ENCODE peak calls at places on chromosome X, in four cellular contexts. Z, S, D and T are unnamed samples.

GRCh38 chrX:74242484-74243138 is 61.4 kb upstream of the ZCCHC13 start:
- DNase-seq in Z (no peak), S (no peak), D (no peak), T (no peak)

GRCh38 chrX:115036029-115036428 is 18.6 kb upstream of the IL13RA2 start:
- DNase-seq in Z (no peak), S (no peak), D (no peak), T (no peak)

GRCh38 chrX:150409964-150410363 is 46.8 kb downstream of the MAMLD1 start:
- DNase-seq in Z (no peak), S (no peak), D (no peak), T (no peak)

GRCh38 chrX:75181721-75182120 is 25.6 kb upstream of the ABCB7 start:
- DNase-seq in Z (no peak), S (no peak), D (no peak), T (no peak)

GRCh38 chrX:7047951-7048350 is 99.6 kb upstream of the STS start:
- DNase-seq in Z (no peak), S (no peak), D (no peak), T (no peak)

GRCh38 chrX:118652717-118653116 is 74.7 kb upstream of the IL13RA1 start:
- DNase-seq in Z (no peak), S (no peak), D (no peak), T (no peak)

GRCh38 chrX:47854474-47854873 is 17.8 kb downstream of the ZNF81 start:
- DNase-seq in Z (no peak), S (no peak), D (no peak), T (no peak)

GRCh38 chrX:154468217-154468616 is 10.1 kb downstream of the PLXNA3 start:
- DNase-seq in Z (no peak), S (no peak), D (no peak), T (no peak)

GRCh38 chrX:23317799-23318724 is 16.6 kb upstream of the PTCHD1 start:
- DNase-seq in Z (peak; percentile 68), S (no peak), D (no peak), T (no peak)

GRCh38 chrX:23304881-23305280 is 29.8 kb upstream of the PTCHD1 start:
- DNase-seq in Z (no peak), S (no peak), D (no peak), T (no peak)

GRCh38 chrX:18617351-18617750 is 54.6 kb downstream of the RS1 start:
- DNase-seq in Z (no peak), S (no peak), D (no peak), T (no peak)

GRCh38 chrX:77572322-77572721 is 125.1 kb downstream of the FGF16 start:
- DNase-seq in Z (no peak), S (no peak), D (no peak), T (no peak)

GRCh38 chrX:149510386-149510785 is 5.3 kb upstream of the IDS start:
- DNase-seq in Z (peak; percentile 26), S (no peak), D (no peak), T (no peak)

GRCh38 chrX:57821703-57822375 is 88.4 kb downstream of the ZXDA start:
- DNase-seq in Z (peak; percentile 26), S (no peak), D (no peak), T (no peak)

DNA sequence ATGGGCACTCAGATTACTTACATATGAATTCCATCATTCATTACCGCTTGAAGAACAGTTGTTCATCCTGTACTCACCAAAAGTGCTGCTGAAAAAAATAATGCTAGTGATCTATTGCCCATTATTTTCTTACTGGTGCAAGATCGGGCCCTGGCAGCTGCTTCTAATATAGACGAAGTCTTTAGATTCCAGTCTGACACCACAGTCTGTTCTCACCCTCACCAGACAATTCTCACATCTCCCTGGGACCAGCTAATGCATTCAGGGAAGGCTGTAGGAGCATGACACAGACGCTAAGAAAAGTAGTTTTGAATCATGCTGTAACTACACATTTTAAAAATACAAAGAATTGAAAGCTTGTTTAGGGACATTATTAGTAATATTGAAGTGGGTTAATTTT is 13.8 kb downstream of the GEMIN8 start:
- DNase-seq in Z (no peak), S (no peak), D (no peak), T (no peak)
- H3K27ac ChIP-seq in Z (no peak overlapping the region), S (peak overlapping the region; percentile 39), D (peak overlapping the region; percentile 9), T (peak overlapping the region; percentile 53)

GRCh38 chrX:41087219-41087618 is 2.0 kb downstream of the USP9X start:
- DNase-seq in Z (no peak), S (no peak), D (no peak), T (no peak)
- H3K27ac ChIP-seq in Z (peak overlapping the region; percentile 100), S (peak overlapping the region; percentile 98), D (peak overlapping the region; percentile 99), T (no peak overlapping the region)

GRCh38 chrX:110397353-110397752 is 38.7 kb downstream of the RTL9 start:
- DNase-seq in Z (no peak), S (no peak), D (no peak), T (no peak)
- H3K27ac ChIP-seq in Z (no peak overlapping the region), S (no peak overlapping the region), D (no peak overlapping the region), T (no peak overlapping the region)

DNA sequence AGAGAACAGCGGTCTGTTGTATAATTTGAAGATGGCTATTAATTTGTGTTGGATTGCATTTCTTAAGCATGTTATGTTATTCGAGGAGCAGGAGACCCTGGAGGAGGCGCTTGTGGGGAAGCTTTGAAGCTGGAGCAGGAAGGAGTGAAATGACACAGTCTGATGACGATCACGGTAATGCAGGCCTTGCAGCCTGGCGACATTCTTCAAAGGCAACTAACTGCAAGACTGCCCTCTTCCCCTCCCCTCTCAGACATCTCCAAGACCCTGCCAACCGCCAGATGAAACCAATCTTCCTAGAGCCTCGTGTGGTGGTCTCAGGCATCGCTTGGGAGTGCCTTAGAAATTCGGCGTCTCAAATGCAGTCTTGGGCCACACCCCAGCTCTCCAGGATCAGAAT is 16.1 kb downstream of the CLCN4 start:
- DNase-seq in Z (no peak), S (no peak), D (no peak), T (no peak)
- H3K27ac ChIP-seq in Z (no peak overlapping the region), S (no peak overlapping the region), D (no peak overlapping the region), T (no peak overlapping the region)

GRCh38 chrX:69028761-69029120 is 136.5 kb downstream of the PJA1 start:
- DNase-seq in Z (no peak), S (no peak), D (no peak), T (no peak)

GRCh38 chrX:69031971-69032391 is 133.3 kb downstream of the PJA1 start:
- DNase-seq in Z (no peak), S (no peak), D (peak; percentile 5), T (no peak)

GRCh38 chrX:69029696-69030245 is 135.5 kb downstream of the PJA1 start:
- DNase-seq in Z (no peak), S (no peak), D (peak; percentile 44), T (no peak)

GRCh38 chrX:69032601-69033000 is 132.7 kb downstream of the PJA1 start:
- DNase-seq in Z (no peak), S (peak; percentile 7), D (peak; percentile 19), T (no peak)

DNA sequence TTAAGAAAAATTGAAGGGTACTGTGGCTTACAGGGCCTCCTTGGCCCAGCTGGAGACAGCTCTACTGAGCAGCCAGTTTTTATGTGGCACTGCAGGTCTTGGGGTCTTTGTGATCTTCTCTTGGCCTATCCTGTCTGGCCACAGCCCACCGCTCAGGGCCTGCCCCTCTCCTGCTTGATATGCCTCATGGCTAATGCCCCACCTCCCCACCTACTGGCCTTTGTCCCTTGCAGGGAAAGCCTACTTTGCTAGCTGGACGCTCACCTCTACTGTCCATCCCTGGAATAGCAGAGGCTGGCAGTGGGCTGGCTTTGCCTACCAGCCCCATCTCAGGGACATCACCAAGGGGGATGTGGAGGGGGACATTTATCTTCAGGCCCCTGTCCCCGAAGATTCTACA is 134.1 kb downstream of the PJA1 start:
- DNase-seq in Z (no peak), S (peak; percentile 43), D (peak; percentile 59), T (no peak)
- H3K27ac ChIP-seq in Z (no peak overlapping the region), S (no peak overlapping the region), D (no peak overlapping the region), T (no peak overlapping the region)

GRCh38 chrX:151984891-151985290 is 10.4 kb upstream of the GABRE start:
- DNase-seq in Z (no peak), S (no peak), D (no peak), T (no peak)
- H3K27ac ChIP-seq in Z (peak overlapping the region; percentile 45), S (no peak overlapping the region), D (no peak overlapping the region), T (no peak overlapping the region)

GRCh38 chrX:108088511-108088910 is 2.8 kb downstream of the PSMD10 start:
- DNase-seq in Z (peak; percentile 22), S (no peak), D (no peak), T (no peak)

GRCh38 chrX:108091266-108091877 is at the start of the genes ATG4A and PSMD10:
- DNase-seq in Z (peak; percentile 85), S (peak; percentile 92), D (peak; percentile 96), T (peak; percentile 78)

GRCh38 chrX:108087792-108088191 is 3.5 kb downstream of the PSMD10 start:
- DNase-seq in Z (no peak), S (no peak), D (no peak), T (no peak)

GRCh38 chrX:108090474-108091265 is 672 bp downstream of the PSMD10 start:
- DNase-seq in Z (no peak), S (no peak), D (no peak), T (no peak)

GRCh38 chrX:108091878-108092291 is 307 bp downstream of the ATG4A start:
- DNase-seq in Z (peak; percentile 31), S (no peak), D (no peak), T (no peak)
- H3K27ac ChIP-seq in Z (peak overlapping the region; percentile 68), S (peak overlapping the region; percentile 73), D (no peak overlapping the region), T (no peak overlapping the region)

GRCh38 chrX:66017659-66018170 is 22.2 kb downstream of the VSIG4 start:
- DNase-seq in Z (no peak), S (no peak), D (no peak), T (no peak)
- H3K27ac ChIP-seq in Z (peak overlapping the region; percentile 96), S (peak overlapping the region; percentile 49), D (no peak overlapping the region), T (no peak overlapping the region)

GRCh38 chrX:37783284-37783683 is 3.4 kb downstream of the CYBB start:
- DNase-seq in Z (no peak), S (no peak), D (no peak), T (no peak)

GRCh38 chrX:37779857-37780256 is at the start of gene CYBB:
- DNase-seq in Z (no peak), S (no peak), D (no peak), T (no peak)

GRCh38 chrX:37776987-37777325 is 2.9 kb upstream of the CYBB start:
- DNase-seq in Z (no peak), S (no peak), D (no peak), T (no peak)

GRCh38 chrX:37785569-37785968 is 5.7 kb downstream of the CYBB start:
- DNase-seq in Z (no peak), S (no peak), D (no peak), T (no peak)

DNA sequence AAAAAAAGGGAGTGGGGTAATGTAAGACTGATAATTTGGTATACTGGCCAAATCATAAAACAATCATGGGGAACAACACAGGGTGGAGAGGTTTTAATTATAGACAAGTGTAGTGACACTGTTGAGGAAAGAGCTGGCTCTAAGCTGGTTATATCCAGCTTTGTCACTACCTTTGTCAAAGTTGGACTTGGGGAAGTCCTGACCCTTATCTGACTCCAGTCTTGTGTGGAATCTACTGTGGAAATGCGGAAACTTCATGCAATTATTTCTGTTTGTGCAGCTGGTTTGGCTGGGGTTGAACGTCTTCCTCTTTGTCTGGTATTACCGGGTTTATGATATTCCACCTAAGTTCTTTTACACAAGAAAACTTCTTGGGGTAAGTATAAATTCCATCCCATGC is 1.9 kb downstream of the CYBB start:
- DNase-seq in Z (no peak), S (no peak), D (no peak), T (no peak)
- H3K27ac ChIP-seq in Z (no peak overlapping the region), S (no peak overlapping the region), D (no peak overlapping the region), T (no peak overlapping the region)